ENCODE peak calls at places on chromosomes 5 and 9, in ten cellular contexts. T is fibroblast of pulmonary artery, L is PC-9, N is bronchial epithelial cell, B is astrocyte, E is coronary artery, P is A549, D is heart right ventricle, S is endodermal cell, F is AG04450. O is an unnamed sample.

GRCh38 chr5:25119654-25120053 is 474.9 kb upstream of the CDH10 start:
- DNase-seq in T (peak), L (peak), N (peak), B (peak), E (no peak), P (peak), D (no peak), S (no peak), F (no peak), O (no peak)

GRCh38 chr5:129057329-129057728 is 37.2 kb upstream of the ISOC1 start:
- DNase-seq in T (no peak), L (no peak), N (no peak), B (no peak), E (no peak), P (no peak), D (no peak), S (no peak), F (no peak), O (no peak)

GRCh38 chr9:116099821-116100220 is 53.8 kb upstream of the PAPPA start:
- DNase-seq in T (peak), L (no peak), N (peak), B (peak), E (no peak), P (no peak), D (no peak), S (no peak), F (no peak), O (no peak)

GRCh38 chr9:89807682-89808075 is 202.9 kb downstream of the GADD45G start:
- DNase-seq in T (no peak), L (no peak), N (no peak), B (no peak), E (no peak), P (no peak), D (no peak), S (peak), F (no peak), O (no peak)

GRCh38 chr5:141714542-141715303 is 32.7 kb upstream of the ARAP3 start:
- DNase-seq in T (no peak), L (no peak), N (peak), B (no peak), E (no peak), P (no peak), D (no peak), S (no peak), F (no peak), O (no peak)

GRCh38 chr5:9468070-9468388 is 77.8 kb downstream of the SEMA5A start:
- DNase-seq in T (peak), L (no peak), N (peak), B (peak), E (no peak), P (no peak), D (no peak), S (peak), F (peak), O (peak)

GRCh38 chr9:3863686-3864085 is 337.9 kb upstream of the RFX3 start:
- DNase-seq in T (no peak), L (no peak), N (no peak), B (peak), E (no peak), P (no peak), D (no peak), S (no peak), F (no peak), O (no peak)

GRCh38 chr5:133147411-133147810 is 95.6 kb downstream of the HSPA4 start:
- DNase-seq in T (peak), L (no peak), N (no peak), B (peak), E (peak), P (no peak), D (peak), S (no peak), F (no peak), O (no peak)

GRCh38 chr5:45399041-45399440 is 297.1 kb downstream of the HCN1 start:
- DNase-seq in T (no peak), L (no peak), N (no peak), B (no peak), E (no peak), P (no peak), D (no peak), S (peak), F (no peak), O (no peak)

GRCh38 chr9:94207781-94208180 is 51.3 kb upstream of the ZNF169 start:
- DNase-seq in T (no peak), L (no peak), N (no peak), B (no peak), E (no peak), P (no peak), D (no peak), S (no peak), F (no peak), O (no peak)

GRCh38 chr9:97786341-97786740 is 66.7 kb upstream of the FOXE1 start:
- DNase-seq in T (peak), L (peak), N (peak), B (no peak), E (no peak), P (no peak), D (no peak), S (peak), F (no peak), O (no peak)

GRCh38 chr9:136361047-136361756 is 2.3 kb downstream of the DNLZ start:
- DNase-seq in T (no peak), L (no peak), N (no peak), B (no peak), E (no peak), P (no peak), D (no peak), S (no peak), F (peak), O (no peak)

GRCh38 chr9:76591256-76591950 is 132.4 kb downstream of the GCNT1 start:
- DNase-seq in T (peak), L (no peak), N (no peak), B (peak), E (no peak), P (no peak), D (no peak), S (no peak), F (no peak), O (peak)

GRCh38 chr5:143413964-143414669 is 10.6 kb upstream of the NR3C1 start:
- DNase-seq in T (no peak), L (no peak), N (no peak), B (no peak), E (no peak), P (no peak), D (peak), S (no peak), F (no peak), O (no peak)

GRCh38 chr5:148984333-148984732 is 78.5 kb downstream of the SH3TC2 start:
- DNase-seq in T (peak), L (peak), N (peak), B (peak), E (no peak), P (no peak), D (no peak), S (peak), F (no peak), O (no peak)

GRCh38 chr9:112705773-112706427 is 12.0 kb downstream of the INIP start:
- DNase-seq in T (peak), L (no peak), N (peak), B (peak), E (no peak), P (no peak), D (peak), S (peak), F (no peak), O (no peak)
- TF ChIP-seq CTCF in T (peak), L (no peak), N (peak), B (peak), E (no peak), P (peak), D (no peak), S (peak), F (peak), O (peak)

GRCh38 chr9:128297221-128297773 is 21.2 kb downstream of the SWI5 start:
- DNase-seq in T (no peak), L (no peak), N (no peak), B (no peak), E (no peak), P (no peak), D (no peak), S (no peak), F (no peak), O (no peak)
- H3K4me3 ChIP-seq in T (no peak), L (no peak), N (no peak), B (no peak), E (no peak), P (no peak), D (no peak), S (no peak), F (no peak), O (no peak)

GRCh38 chr9:137371966-137372651 is 50.9 kb downstream of the EXD3 start:
- DNase-seq in T (no peak), L (no peak), N (no peak), B (no peak), E (no peak), P (no peak), D (no peak), S (no peak), F (no peak), O (no peak)

GRCh38 chr9:137369911-137370630 is 52.9 kb downstream of the EXD3 start:
- DNase-seq in T (no peak), L (no peak), N (no peak), B (no peak), E (peak), P (no peak), D (no peak), S (peak), F (no peak), O (no peak)

GRCh38 chr9:137371521-137371941 is 51.4 kb downstream of the EXD3 start:
- DNase-seq in T (no peak), L (no peak), N (no peak), B (no peak), E (no peak), P (no peak), D (no peak), S (no peak), F (no peak), O (no peak)

GRCh38 chr9:137369111-137369787 is 53.7 kb downstream of the EXD3 start:
- DNase-seq in T (no peak), L (no peak), N (no peak), B (no peak), E (peak), P (no peak), D (no peak), S (peak), F (no peak), O (no peak)

DNA sequence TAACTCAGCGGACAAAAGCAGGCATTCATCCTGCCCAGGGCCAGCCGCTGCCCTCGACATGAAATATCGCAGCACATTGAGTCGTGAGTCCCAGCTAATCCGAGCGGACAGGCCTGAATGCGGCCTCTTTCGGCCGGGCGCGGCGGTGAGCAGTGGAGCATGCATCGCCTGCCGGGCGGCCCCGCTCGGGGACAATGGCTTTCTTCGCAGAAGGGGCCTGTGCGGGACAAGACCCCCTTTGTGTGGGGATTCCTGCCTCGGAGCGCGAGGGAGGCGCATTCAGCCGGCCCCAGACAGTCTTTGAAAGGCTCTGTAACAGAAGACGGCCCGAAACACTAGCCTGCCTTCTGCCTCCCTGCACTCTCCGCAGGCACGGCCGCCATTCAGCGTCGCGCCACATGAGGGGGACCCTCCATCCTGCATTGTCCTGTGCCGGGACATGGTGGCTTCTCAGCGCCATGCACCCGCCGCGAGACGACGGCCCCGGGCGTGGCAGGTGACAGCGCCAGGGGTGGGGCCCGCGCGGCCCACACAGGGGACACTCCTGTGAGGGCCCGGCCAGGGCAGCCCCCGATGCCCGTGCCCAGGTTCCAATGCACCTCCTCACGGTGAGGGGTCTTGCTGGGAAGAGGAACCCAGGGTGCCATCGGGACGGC is 52.0 kb downstream of the EXD3 start:
- DNase-seq in T (no peak), L (no peak), N (no peak), B (no peak), E (peak), P (no peak), D (no peak), S (peak), F (no peak), O (no peak)
- TF ChIP-seq CTCF in T (no peak), L (no peak), N (no peak), B (no peak), E (no peak), P (no peak), D (no peak), S (no peak), F (no peak), O (no peak)

GRCh38 chr9:123058834-123059233 is 25.4 kb downstream of the GPR21 start:
- DNase-seq in T (peak), L (no peak), N (peak), B (peak), E (no peak), P (no peak), D (no peak), S (no peak), F (no peak), O (no peak)

GRCh38 chr9:123062306-123063171 is 29.1 kb downstream of the GPR21 start:
- DNase-seq in T (no peak), L (no peak), N (no peak), B (peak), E (no peak), P (no peak), D (no peak), S (no peak), F (no peak), O (no peak)

GRCh38 chr9:123061216-123061615 is 27.7 kb downstream of the GPR21 start:
- DNase-seq in T (no peak), L (no peak), N (no peak), B (no peak), E (no peak), P (no peak), D (no peak), S (no peak), F (no peak), O (no peak)

GRCh38 chr9:123063172-123063508 is 29.7 kb downstream of the GPR21 start:
- DNase-seq in T (peak), L (no peak), N (no peak), B (peak), E (no peak), P (no peak), D (no peak), S (no peak), F (peak), O (peak)

GRCh38 chr9:123059472-123060220 is 26.2 kb downstream of the GPR21 start:
- DNase-seq in T (no peak), L (no peak), N (peak), B (no peak), E (no peak), P (no peak), D (no peak), S (no peak), F (no peak), O (no peak)
- H3K4me3 ChIP-seq in T (no peak), L (no peak), N (no peak), B (no peak), E (no peak), P (no peak), D (no peak), S (no peak), F (no peak), O (no peak)

GRCh38 chr5:139486201-139486600 is 3.6 kb upstream of the STING1 start:
- DNase-seq in T (no peak), L (no peak), N (no peak), B (no peak), E (no peak), P (no peak), D (no peak), S (peak), F (no peak), O (no peak)

GRCh38 chr5:139481580-139482049 is 943 bp downstream of the STING1 start:
- DNase-seq in T (peak), L (no peak), N (peak), B (no peak), E (no peak), P (no peak), D (peak), S (no peak), F (no peak), O (no peak)

GRCh38 chr5:139488269-139488668 is 5.7 kb upstream of the STING1 start:
- DNase-seq in T (no peak), L (no peak), N (no peak), B (no peak), E (no peak), P (no peak), D (peak), S (no peak), F (no peak), O (no peak)

GRCh38 chr5:139481122-139481533 is 1.4 kb downstream of the STING1 start:
- DNase-seq in T (peak), L (peak), N (peak), B (no peak), E (peak), P (no peak), D (no peak), S (peak), F (no peak), O (no peak)

GRCh38 chr5:139482050-139482889 is at the start of gene STING1:
- DNase-seq in T (peak), L (peak), N (peak), B (peak), E (peak), P (no peak), D (peak), S (no peak), F (peak), O (peak)
- TF ChIP-seq CTCF in T (no peak), L (no peak), N (no peak), B (no peak), E (no peak), P (no peak), D (no peak), S (no peak), F (no peak), O (no peak)

DNA sequence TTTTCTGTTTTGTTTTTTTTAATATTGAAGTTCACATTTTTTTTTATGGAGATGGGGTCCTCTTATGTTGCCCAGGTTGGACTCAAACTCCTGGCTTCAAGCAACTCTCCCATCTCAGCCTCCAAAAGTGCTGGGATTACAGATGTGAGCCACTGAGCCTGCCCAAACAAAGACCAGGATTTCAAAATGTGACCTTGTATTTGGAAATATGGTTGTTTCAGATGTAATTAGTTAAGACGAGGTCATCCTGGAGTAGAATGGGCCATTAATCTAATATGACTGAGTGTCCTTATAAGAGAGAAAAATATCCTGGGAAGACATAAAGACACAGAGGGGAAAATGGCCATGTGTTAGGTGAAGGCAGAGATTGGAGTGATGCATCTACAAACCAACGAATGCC is 340.5 kb downstream of the RAB3C start:
- DNase-seq in T (no peak), L (no peak), N (no peak), B (no peak), E (no peak), P (no peak), D (no peak), S (no peak), F (no peak), O (no peak)
- H3K4me3 ChIP-seq in T (no peak), L (no peak), N (no peak), B (no peak), E (no peak), P (no peak), D (no peak), S (no peak), F (no peak), O (no peak)

GRCh38 chr9:18821794-18822193 is 211.2 kb downstream of the SAXO1 start:
- DNase-seq in T (no peak), L (no peak), N (peak), B (peak), E (no peak), P (no peak), D (no peak), S (no peak), F (no peak), O (no peak)

GRCh38 chr9:18825775-18826174 is 207.2 kb downstream of the SAXO1 start:
- DNase-seq in T (no peak), L (no peak), N (no peak), B (no peak), E (no peak), P (no peak), D (no peak), S (no peak), F (no peak), O (no peak)

GRCh38 chr9:18822850-18823249 is 210.2 kb downstream of the SAXO1 start:
- DNase-seq in T (no peak), L (no peak), N (no peak), B (no peak), E (no peak), P (no peak), D (no peak), S (no peak), F (no peak), O (no peak)

GRCh38 chr9:18826248-18826647 is 206.8 kb downstream of the SAXO1 start:
- DNase-seq in T (no peak), L (no peak), N (no peak), B (no peak), E (no peak), P (no peak), D (no peak), S (peak), F (no peak), O (no peak)

DNA sequence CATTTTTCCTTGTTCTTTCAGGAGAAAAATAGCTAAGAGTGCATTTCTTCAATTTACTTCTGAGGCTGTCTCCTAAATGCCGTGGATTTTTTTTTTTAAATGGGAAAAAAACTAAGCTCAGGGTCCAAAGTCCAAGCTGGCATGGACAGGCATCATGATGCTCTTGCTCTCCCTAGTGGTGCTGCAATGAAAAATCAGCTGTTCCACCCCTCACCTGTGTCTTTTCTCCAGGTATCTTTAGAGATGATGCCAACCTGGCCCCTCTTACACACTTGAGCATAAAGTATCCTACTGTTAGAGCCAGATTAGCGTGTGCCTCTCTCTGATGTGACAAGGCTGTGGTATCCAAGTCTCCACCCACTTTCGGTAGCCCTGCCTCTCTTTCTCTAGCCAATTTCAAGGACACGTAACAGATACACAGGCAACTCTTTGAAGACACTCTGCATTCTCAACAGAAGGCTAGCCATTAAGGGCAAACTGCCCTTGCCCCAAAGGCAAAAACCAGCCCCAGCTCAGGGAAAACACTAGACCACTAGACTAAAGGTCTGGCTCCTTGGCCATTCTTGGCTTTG is 208.8 kb downstream of the SAXO1 start:
- DNase-seq in T (peak), L (no peak), N (peak), B (no peak), E (no peak), P (no peak), D (no peak), S (peak), F (no peak), O (no peak)
- TF ChIP-seq CTCF in T (peak), L (peak), N (peak), B (no peak), E (no peak), P (peak), D (no peak), S (peak), F (peak), O (peak)

GRCh38 chr9:92535940-92536850 is at the start of gene ECM2:
- DNase-seq in T (peak), L (no peak), N (no peak), B (peak), E (no peak), P (no peak), D (peak), S (no peak), F (no peak), O (peak)
- H3K4me3 ChIP-seq in T (peak), L (no peak), N (no peak), B (peak), E (peak), P (no peak), D (peak), S (peak), F (peak), O (no peak)

DNA sequence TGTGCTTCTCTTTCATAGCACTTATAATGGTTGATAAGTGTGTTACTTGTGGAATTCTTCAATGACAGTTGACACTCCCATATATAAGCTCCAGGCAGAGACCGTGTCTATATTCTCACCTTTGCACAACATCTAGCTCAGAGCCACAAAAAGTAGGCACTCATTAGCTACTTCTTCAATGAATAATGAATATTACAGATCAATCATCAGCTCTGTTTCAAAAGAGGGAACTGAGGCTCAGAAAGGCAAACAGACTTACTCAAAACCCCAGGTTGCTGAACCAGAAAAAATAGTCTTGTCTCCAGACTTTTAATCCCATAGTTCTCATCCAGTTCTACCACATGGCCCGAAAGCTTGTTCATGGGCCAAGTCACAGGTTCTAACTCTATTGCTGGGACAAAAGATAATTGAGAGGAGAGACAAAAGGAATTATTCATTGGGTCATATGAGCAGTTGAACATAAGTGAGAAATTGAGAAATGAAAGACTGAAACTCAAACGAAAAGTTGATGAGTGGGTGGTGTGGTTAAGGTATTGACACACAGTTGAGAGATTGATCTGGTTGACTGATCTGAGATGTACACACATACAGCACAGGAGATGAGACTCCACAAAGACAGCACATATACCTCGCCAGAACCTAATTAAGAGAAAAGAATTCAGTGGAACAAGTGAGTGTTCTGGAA is 381.6 kb downstream of the EFNA5 start:
- DNase-seq in T (no peak), L (no peak), N (peak), B (no peak), E (no peak), P (no peak), D (no peak), S (no peak), F (no peak), O (no peak)
- TF ChIP-seq CTCF in T (no peak), L (no peak), N (no peak), B (no peak), E (no peak), P (no peak), D (no peak), S (no peak), F (no peak), O (no peak)

O was measured in AG09309.